ENCODE peak calls at places on chromosomes 11 and 22, in four cellular contexts. One of them, this sample, is unnamed.

GRCh38 chr11:68865241-68865640 is 23.5 kb upstream of the CPT1A start:
- DNase-seq in stimulated activated CD4-positive, alpha-beta T cell treated with anti-CD3 and anti-CD28 coated beads, Interleukin-1b, Interleukin-23, amount 100 ng/mL, for 1 hour: no peak
- DNase-seq in activated T-helper 9 cell treated with anti-CD3 and anti-CD28 coated beads, Interleukin-2, amount 50 U/mL, for 16 hours: no peak
- DNase-seq in activated T-helper 1 cell treated with anti-CD3 and anti-CD28 coated beads, Interleukin-2, amount 50 U/mL, for 16 hours: no peak
- DNase-seq in this sample: no peak

GRCh38 chr11:63769044-63769718 is 606 bp upstream of the ZFTA start:
- DNase-seq in stimulated activated CD4-positive, alpha-beta T cell treated with anti-CD3 and anti-CD28 coated beads, Interleukin-1b, Interleukin-23, amount 100 ng/mL, for 1 hour: no peak
- DNase-seq in activated T-helper 9 cell treated with anti-CD3 and anti-CD28 coated beads, Interleukin-2, amount 50 U/mL, for 16 hours: no peak
- DNase-seq in activated T-helper 1 cell treated with anti-CD3 and anti-CD28 coated beads, Interleukin-2, amount 50 U/mL, for 16 hours: no peak
- DNase-seq in this sample: peak; percentile 34

GRCh38 chr11:86197448-86197847 is 47.1 kb upstream of the EED start:
- DNase-seq in stimulated activated CD4-positive, alpha-beta T cell treated with anti-CD3 and anti-CD28 coated beads, Interleukin-1b, Interleukin-23, amount 100 ng/mL, for 1 hour: no peak
- DNase-seq in activated T-helper 9 cell treated with anti-CD3 and anti-CD28 coated beads, Interleukin-2, amount 50 U/mL, for 16 hours: no peak
- DNase-seq in activated T-helper 1 cell treated with anti-CD3 and anti-CD28 coated beads, Interleukin-2, amount 50 U/mL, for 16 hours: no peak
- DNase-seq in this sample: no peak

GRCh38 chr11:130062030-130062429 is 7.7 kb upstream of the APLP2 start:
- DNase-seq in stimulated activated CD4-positive, alpha-beta T cell treated with anti-CD3 and anti-CD28 coated beads, Interleukin-1b, Interleukin-23, amount 100 ng/mL, for 1 hour: no peak
- DNase-seq in activated T-helper 9 cell treated with anti-CD3 and anti-CD28 coated beads, Interleukin-2, amount 50 U/mL, for 16 hours: no peak
- DNase-seq in activated T-helper 1 cell treated with anti-CD3 and anti-CD28 coated beads, Interleukin-2, amount 50 U/mL, for 16 hours: no peak
- DNase-seq in this sample: no peak

GRCh38 chr11:13208921-13209320 is 68.7 kb upstream of the BMAL1 start:
- DNase-seq in stimulated activated CD4-positive, alpha-beta T cell treated with anti-CD3 and anti-CD28 coated beads, Interleukin-1b, Interleukin-23, amount 100 ng/mL, for 1 hour: no peak
- DNase-seq in activated T-helper 9 cell treated with anti-CD3 and anti-CD28 coated beads, Interleukin-2, amount 50 U/mL, for 16 hours: no peak
- DNase-seq in activated T-helper 1 cell treated with anti-CD3 and anti-CD28 coated beads, Interleukin-2, amount 50 U/mL, for 16 hours: no peak
- DNase-seq in this sample: no peak

GRCh38 chr22:46791201-46791731 is 28.8 kb downstream of the TBC1D22A start:
- DNase-seq in stimulated activated CD4-positive, alpha-beta T cell treated with anti-CD3 and anti-CD28 coated beads, Interleukin-1b, Interleukin-23, amount 100 ng/mL, for 1 hour: peak; percentile 49
- DNase-seq in activated T-helper 9 cell treated with anti-CD3 and anti-CD28 coated beads, Interleukin-2, amount 50 U/mL, for 16 hours: peak; percentile 62
- DNase-seq in activated T-helper 1 cell treated with anti-CD3 and anti-CD28 coated beads, Interleukin-2, amount 50 U/mL, for 16 hours: peak; percentile 72
- DNase-seq in this sample: peak; percentile 46

GRCh38 chr11:132785878-132786277 is 746.4 kb downstream of the OPCML start:
- DNase-seq in stimulated activated CD4-positive, alpha-beta T cell treated with anti-CD3 and anti-CD28 coated beads, Interleukin-1b, Interleukin-23, amount 100 ng/mL, for 1 hour: no peak
- DNase-seq in activated T-helper 9 cell treated with anti-CD3 and anti-CD28 coated beads, Interleukin-2, amount 50 U/mL, for 16 hours: no peak
- DNase-seq in activated T-helper 1 cell treated with anti-CD3 and anti-CD28 coated beads, Interleukin-2, amount 50 U/mL, for 16 hours: no peak
- DNase-seq in this sample: no peak

GRCh38 chr11:61392991-61393595 is 706 bp downstream of the TMEM216 start:
- DNase-seq in stimulated activated CD4-positive, alpha-beta T cell treated with anti-CD3 and anti-CD28 coated beads, Interleukin-1b, Interleukin-23, amount 100 ng/mL, for 1 hour: no peak
- DNase-seq in activated T-helper 9 cell treated with anti-CD3 and anti-CD28 coated beads, Interleukin-2, amount 50 U/mL, for 16 hours: no peak
- DNase-seq in activated T-helper 1 cell treated with anti-CD3 and anti-CD28 coated beads, Interleukin-2, amount 50 U/mL, for 16 hours: no peak
- DNase-seq in this sample: no peak

GRCh38 chr11:48170176-48170839 is 46.3 kb upstream of the OR4B1 start:
- DNase-seq in stimulated activated CD4-positive, alpha-beta T cell treated with anti-CD3 and anti-CD28 coated beads, Interleukin-1b, Interleukin-23, amount 100 ng/mL, for 1 hour: no peak
- DNase-seq in activated T-helper 9 cell treated with anti-CD3 and anti-CD28 coated beads, Interleukin-2, amount 50 U/mL, for 16 hours: no peak
- DNase-seq in activated T-helper 1 cell treated with anti-CD3 and anti-CD28 coated beads, Interleukin-2, amount 50 U/mL, for 16 hours: no peak
- DNase-seq in this sample: no peak

GRCh38 chr11:28962492-28962891 is 854.3 kb downstream of the METTL15 start:
- DNase-seq in stimulated activated CD4-positive, alpha-beta T cell treated with anti-CD3 and anti-CD28 coated beads, Interleukin-1b, Interleukin-23, amount 100 ng/mL, for 1 hour: no peak
- DNase-seq in activated T-helper 9 cell treated with anti-CD3 and anti-CD28 coated beads, Interleukin-2, amount 50 U/mL, for 16 hours: no peak
- DNase-seq in activated T-helper 1 cell treated with anti-CD3 and anti-CD28 coated beads, Interleukin-2, amount 50 U/mL, for 16 hours: no peak
- DNase-seq in this sample: no peak

GRCh38 chr22:37416806-37417205 is 10.5 kb downstream of the ELFN2 start:
- DNase-seq in stimulated activated CD4-positive, alpha-beta T cell treated with anti-CD3 and anti-CD28 coated beads, Interleukin-1b, Interleukin-23, amount 100 ng/mL, for 1 hour: no peak
- DNase-seq in activated T-helper 9 cell treated with anti-CD3 and anti-CD28 coated beads, Interleukin-2, amount 50 U/mL, for 16 hours: no peak
- DNase-seq in activated T-helper 1 cell treated with anti-CD3 and anti-CD28 coated beads, Interleukin-2, amount 50 U/mL, for 16 hours: no peak
- DNase-seq in this sample: no peak

GRCh38 chr11:93329936-93330445 is 551 bp upstream of the DEUP1 start:
- DNase-seq in stimulated activated CD4-positive, alpha-beta T cell treated with anti-CD3 and anti-CD28 coated beads, Interleukin-1b, Interleukin-23, amount 100 ng/mL, for 1 hour: no peak
- DNase-seq in activated T-helper 9 cell treated with anti-CD3 and anti-CD28 coated beads, Interleukin-2, amount 50 U/mL, for 16 hours: no peak
- DNase-seq in activated T-helper 1 cell treated with anti-CD3 and anti-CD28 coated beads, Interleukin-2, amount 50 U/mL, for 16 hours: no peak
- DNase-seq in this sample: no peak

GRCh38 chr22:39954584-39955055 is 5.6 kb upstream of the TMA7B start:
- DNase-seq in stimulated activated CD4-positive, alpha-beta T cell treated with anti-CD3 and anti-CD28 coated beads, Interleukin-1b, Interleukin-23, amount 100 ng/mL, for 1 hour: no peak
- DNase-seq in activated T-helper 9 cell treated with anti-CD3 and anti-CD28 coated beads, Interleukin-2, amount 50 U/mL, for 16 hours: no peak
- DNase-seq in activated T-helper 1 cell treated with anti-CD3 and anti-CD28 coated beads, Interleukin-2, amount 50 U/mL, for 16 hours: no peak
- DNase-seq in this sample: no peak

This sample was measured in stimulated activated effector memory CD8-positive, alpha-beta T cell treated with anti-CD3 and anti-CD28 coated beads, Interleukin-12 subunit alpha, Interleukin-12 subunit beta, amount 100 ng/mL, for 72 hours.